ENCODE peak calls at places on chromosomes 2 and 18, in nine cellular contexts. One of them, this sample, is unnamed.
A peak's percentile ranks its signal among the peaks of the same experiment; 100 is the strongest.

GRCh38 chr2:163794635-163795034 is 58.8 kb upstream of the FIGN start:
- DNase-seq in left lung: no peak
- DNase-seq in tibial artery: no peak
- DNase-seq in aorta: no peak
- DNase-seq in SJSA1: no peak
- DNase-seq in HCT116: no peak
- DNase-seq in cardiac muscle cell: peak; percentile 16
- DNase-seq in transverse colon: no peak
- DNase-seq in psoas muscle: no peak
- DNase-seq in this sample: no peak

GRCh38 chr2:10254373-10255188 is 48.1 kb upstream of the HPCAL1 start:
- DNase-seq in left lung: peak; percentile 29
- DNase-seq in SJSA1: no peak
- DNase-seq in psoas muscle: no peak
- DNase-seq in aorta: peak; percentile 50
- DNase-seq in transverse colon: no peak
- DNase-seq in cardiac muscle cell: no peak
- DNase-seq in tibial artery: peak; percentile 43
- DNase-seq in HCT116: no peak
- DNase-seq in this sample: no peak

GRCh38 chr2:232415138-232415690 is 8.6 kb downstream of the ALPG start:
- DNase-seq in aorta: no peak
- DNase-seq in cardiac muscle cell: no peak
- DNase-seq in tibial artery: peak; percentile 55
- DNase-seq in left lung: no peak
- DNase-seq in SJSA1: no peak
- DNase-seq in HCT116: no peak
- DNase-seq in transverse colon: no peak
- DNase-seq in psoas muscle: no peak
- DNase-seq in this sample: no peak

GRCh38 chr2:201411421-201411820 is 39.8 kb downstream of the TRAK2 start:
- DNase-seq in tibial artery: no peak
- DNase-seq in cardiac muscle cell: peak; percentile 53
- DNase-seq in aorta: no peak
- DNase-seq in psoas muscle: no peak
- DNase-seq in HCT116: no peak
- DNase-seq in transverse colon: no peak
- DNase-seq in left lung: no peak
- DNase-seq in SJSA1: no peak
- DNase-seq in this sample: no peak

GRCh38 chr18:9925369-9925768 is 11.6 kb downstream of the VAPA start:
- DNase-seq in transverse colon: no peak
- DNase-seq in aorta: no peak
- DNase-seq in SJSA1: no peak
- DNase-seq in cardiac muscle cell: peak; percentile 35
- DNase-seq in tibial artery: no peak
- DNase-seq in HCT116: no peak
- DNase-seq in psoas muscle: no peak
- DNase-seq in left lung: no peak
- DNase-seq in this sample: peak; percentile 59

GRCh38 chr2:75589344-75590105 is 28.8 kb upstream of the EVA1A start:
- DNase-seq in left lung: no peak
- DNase-seq in aorta: no peak
- DNase-seq in cardiac muscle cell: peak; percentile 62
- DNase-seq in HCT116: no peak
- DNase-seq in psoas muscle: no peak
- DNase-seq in transverse colon: no peak
- DNase-seq in SJSA1: no peak
- DNase-seq in tibial artery: no peak
- DNase-seq in this sample: no peak

GRCh38 chr2:15733867-15734765 is 142.4 kb downstream of the DDX1 start:
- DNase-seq in left lung: peak; percentile 50
- DNase-seq in psoas muscle: no peak
- DNase-seq in transverse colon: no peak
- DNase-seq in cardiac muscle cell: peak; percentile 61
- DNase-seq in tibial artery: no peak
- DNase-seq in aorta: no peak
- DNase-seq in SJSA1: no peak
- DNase-seq in HCT116: no peak
- DNase-seq in this sample: peak; percentile 52

GRCh38 chr2:238108423-238109201 is 8.5 kb downstream of the ESPNL start:
- DNase-seq in psoas muscle: peak; percentile 20
- DNase-seq in tibial artery: peak; percentile 58
- DNase-seq in transverse colon: peak; percentile 38
- DNase-seq in HCT116: no peak
- DNase-seq in cardiac muscle cell: no peak
- DNase-seq in left lung: peak; percentile 32
- DNase-seq in SJSA1: no peak
- DNase-seq in aorta: no peak
- DNase-seq in this sample: no peak

GRCh38 chr2:239186958-239187357 is 213.9 kb downstream of the HDAC4 start:
- DNase-seq in aorta: peak; percentile 67
- DNase-seq in tibial artery: no peak
- DNase-seq in SJSA1: peak; percentile 22
- DNase-seq in left lung: peak; percentile 9
- DNase-seq in cardiac muscle cell: no peak
- DNase-seq in transverse colon: peak; percentile 3
- DNase-seq in psoas muscle: no peak
- DNase-seq in HCT116: no peak
- DNase-seq in this sample: no peak

GRCh38 chr2:10297191-10297700 is 5.5 kb upstream of the HPCAL1 start:
- DNase-seq in HCT116: no peak
- DNase-seq in cardiac muscle cell: peak; percentile 42
- DNase-seq in aorta: peak; percentile 70
- DNase-seq in psoas muscle: no peak
- DNase-seq in SJSA1: no peak
- DNase-seq in tibial artery: no peak
- DNase-seq in transverse colon: no peak
- DNase-seq in left lung: no peak
- DNase-seq in this sample: no peak

GRCh38 chr2:195819276-195819675 is 162.2 kb downstream of the SLC39A10 start:
- DNase-seq in transverse colon: no peak
- DNase-seq in SJSA1: no peak
- DNase-seq in cardiac muscle cell: no peak
- DNase-seq in psoas muscle: no peak
- DNase-seq in tibial artery: no peak
- DNase-seq in aorta: no peak
- DNase-seq in left lung: no peak
- DNase-seq in HCT116: no peak
- DNase-seq in this sample: no peak

GRCh38 chr18:45666006-45666405 is 50.7 kb downstream of the SLC14A2 start:
- DNase-seq in transverse colon: no peak
- DNase-seq in SJSA1: no peak
- DNase-seq in tibial artery: no peak
- DNase-seq in HCT116: no peak
- DNase-seq in left lung: no peak
- DNase-seq in psoas muscle: no peak
- DNase-seq in aorta: no peak
- DNase-seq in cardiac muscle cell: no peak
- DNase-seq in this sample: peak; percentile 5

GRCh38 chr2:121947681-121948080 is 192.2 kb downstream of the TSN start:
- DNase-seq in left lung: no peak
- DNase-seq in tibial artery: no peak
- DNase-seq in transverse colon: no peak
- DNase-seq in psoas muscle: no peak
- DNase-seq in HCT116: no peak
- DNase-seq in aorta: no peak
- DNase-seq in SJSA1: no peak
- DNase-seq in cardiac muscle cell: no peak
- DNase-seq in this sample: no peak
- H3K36me3 ChIP-seq in left lung: no peaks in the 10 kb centered on the region
- H3K36me3 ChIP-seq in tibial artery: no peaks in the 10 kb centered on the region
- H3K36me3 ChIP-seq in transverse colon: no peaks in the 10 kb centered on the region
- H3K36me3 ChIP-seq in psoas muscle: no peaks in the 10 kb centered on the region
- H3K36me3 ChIP-seq in HCT116: no peaks in the 10 kb centered on the region
- H3K36me3 ChIP-seq in aorta: no peaks in the 10 kb centered on the region
- H3K36me3 ChIP-seq in SJSA1: no peaks in the 10 kb centered on the region
- H3K36me3 ChIP-seq in cardiac muscle cell: no peaks in the 10 kb centered on the region
- H3K36me3 ChIP-seq in this sample: no peaks in the 10 kb centered on the region

DNA sequence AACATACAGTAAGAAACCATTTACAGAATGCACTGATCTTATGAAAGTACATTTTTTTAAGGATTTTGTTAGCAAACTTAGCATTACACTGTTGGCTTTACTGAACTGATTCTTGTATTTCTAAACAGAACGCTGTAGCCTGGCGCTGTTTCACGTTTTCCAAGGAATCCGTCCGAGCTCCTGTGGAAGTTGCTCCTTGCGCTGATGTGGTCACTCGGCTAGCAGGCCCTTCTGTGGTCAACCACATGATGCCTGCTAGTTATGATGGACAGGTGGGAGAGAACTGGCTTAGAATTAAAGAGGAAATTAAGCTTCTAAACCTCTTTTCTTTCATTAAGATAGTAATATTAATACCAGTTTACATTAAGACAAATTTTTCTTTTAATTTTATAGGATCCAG is 76.8 kb downstream of the CEP192 start:
- DNase-seq in HCT116: no peak
- DNase-seq in aorta: no peak
- DNase-seq in psoas muscle: no peak
- DNase-seq in left lung: no peak
- DNase-seq in cardiac muscle cell: no peak
- DNase-seq in SJSA1: no peak
- DNase-seq in tibial artery: no peak
- DNase-seq in transverse colon: no peak
- DNase-seq in this sample: no peak
- H3K36me3 ChIP-seq in HCT116: peaks cover 65% of the 10 kb centered on the region
- H3K36me3 ChIP-seq in aorta: peaks cover 7% of the 10 kb centered on the region
- H3K36me3 ChIP-seq in psoas muscle: peaks cover 62% of the 10 kb centered on the region
- H3K36me3 ChIP-seq in left lung: peaks cover 83% of the 10 kb centered on the region
- H3K36me3 ChIP-seq in cardiac muscle cell: peaks cover 51% of the 10 kb centered on the region
- H3K36me3 ChIP-seq in SJSA1: peaks cover 79% of the 10 kb centered on the region
- H3K36me3 ChIP-seq in tibial artery: peaks cover 62% of the 10 kb centered on the region
- H3K36me3 ChIP-seq in transverse colon: no peaks in the 10 kb centered on the region
- H3K36me3 ChIP-seq in this sample: peaks cover 15% of the 10 kb centered on the region

GRCh38 chr2:86123328-86123727 is 17.3 kb downstream of the PTCD3 start:
- DNase-seq in cardiac muscle cell: no peak
- DNase-seq in SJSA1: no peak
- DNase-seq in HCT116: no peak
- DNase-seq in psoas muscle: no peak
- DNase-seq in left lung: no peak
- DNase-seq in tibial artery: no peak
- DNase-seq in aorta: no peak
- DNase-seq in transverse colon: no peak
- DNase-seq in this sample: no peak
- H3K36me3 ChIP-seq in cardiac muscle cell: peaks cover 91% of the 10 kb centered on the region
- H3K36me3 ChIP-seq in SJSA1: peaks cover 95% of the 10 kb centered on the region
- H3K36me3 ChIP-seq in HCT116: peaks cover 79% of the 10 kb centered on the region
- H3K36me3 ChIP-seq in psoas muscle: peaks cover 100% of the 10 kb centered on the region
- H3K36me3 ChIP-seq in left lung: peaks cover 100% of the 10 kb centered on the region
- H3K36me3 ChIP-seq in tibial artery: peaks cover 100% of the 10 kb centered on the region
- H3K36me3 ChIP-seq in aorta: peaks cover 13% of the 10 kb centered on the region
- H3K36me3 ChIP-seq in transverse colon: peaks cover 3% of the 10 kb centered on the region
- H3K36me3 ChIP-seq in this sample: peaks cover 37% of the 10 kb centered on the region

GRCh38 chr2:241606186-241606585 is 30.8 kb downstream of the THAP4 start:
- DNase-seq in psoas muscle: no peak
- DNase-seq in tibial artery: no peak
- DNase-seq in SJSA1: no peak
- DNase-seq in transverse colon: no peak
- DNase-seq in HCT116: no peak
- DNase-seq in cardiac muscle cell: no peak
- DNase-seq in left lung: no peak
- DNase-seq in aorta: no peak
- DNase-seq in this sample: no peak

GRCh38 chr2:241607162-241607885 is 29.6 kb downstream of the THAP4 start:
- DNase-seq in cardiac muscle cell: no peak
- DNase-seq in left lung: no peak
- DNase-seq in HCT116: no peak
- DNase-seq in transverse colon: no peak
- DNase-seq in tibial artery: no peak
- DNase-seq in SJSA1: no peak
- DNase-seq in aorta: peak; percentile 68
- DNase-seq in psoas muscle: no peak
- DNase-seq in this sample: no peak

GRCh38 chr2:241601841-241602240 is 35.1 kb downstream of the THAP4 start:
- DNase-seq in left lung: no peak
- DNase-seq in tibial artery: no peak
- DNase-seq in transverse colon: no peak
- DNase-seq in psoas muscle: no peak
- DNase-seq in SJSA1: no peak
- DNase-seq in cardiac muscle cell: no peak
- DNase-seq in HCT116: no peak
- DNase-seq in aorta: no peak
- DNase-seq in this sample: no peak

GRCh38 chr2:241602720-241603119 is 34.2 kb downstream of the THAP4 start:
- DNase-seq in psoas muscle: no peak
- DNase-seq in left lung: no peak
- DNase-seq in aorta: no peak
- DNase-seq in transverse colon: no peak
- DNase-seq in tibial artery: no peak
- DNase-seq in SJSA1: no peak
- DNase-seq in HCT116: no peak
- DNase-seq in cardiac muscle cell: no peak
- DNase-seq in this sample: no peak

GRCh38 chr2:241603686-241604085 is 33.3 kb downstream of the THAP4 start:
- DNase-seq in aorta: no peak
- DNase-seq in SJSA1: no peak
- DNase-seq in HCT116: no peak
- DNase-seq in tibial artery: no peak
- DNase-seq in cardiac muscle cell: no peak
- DNase-seq in left lung: no peak
- DNase-seq in transverse colon: no peak
- DNase-seq in psoas muscle: no peak
- DNase-seq in this sample: no peak
- H3K36me3 ChIP-seq in aorta: peaks cover 5% of the 10 kb centered on the region
- H3K36me3 ChIP-seq in SJSA1: peaks cover 53% of the 10 kb centered on the region
- H3K36me3 ChIP-seq in HCT116: peaks cover 21% of the 10 kb centered on the region
- H3K36me3 ChIP-seq in tibial artery: peaks cover 86% of the 10 kb centered on the region
- H3K36me3 ChIP-seq in cardiac muscle cell: peaks cover 36% of the 10 kb centered on the region
- H3K36me3 ChIP-seq in left lung: peaks cover 74% of the 10 kb centered on the region
- H3K36me3 ChIP-seq in transverse colon: no peaks in the 10 kb centered on the region
- H3K36me3 ChIP-seq in psoas muscle: peaks cover 75% of the 10 kb centered on the region
- H3K36me3 ChIP-seq in this sample: peaks cover 18% of the 10 kb centered on the region

DNA sequence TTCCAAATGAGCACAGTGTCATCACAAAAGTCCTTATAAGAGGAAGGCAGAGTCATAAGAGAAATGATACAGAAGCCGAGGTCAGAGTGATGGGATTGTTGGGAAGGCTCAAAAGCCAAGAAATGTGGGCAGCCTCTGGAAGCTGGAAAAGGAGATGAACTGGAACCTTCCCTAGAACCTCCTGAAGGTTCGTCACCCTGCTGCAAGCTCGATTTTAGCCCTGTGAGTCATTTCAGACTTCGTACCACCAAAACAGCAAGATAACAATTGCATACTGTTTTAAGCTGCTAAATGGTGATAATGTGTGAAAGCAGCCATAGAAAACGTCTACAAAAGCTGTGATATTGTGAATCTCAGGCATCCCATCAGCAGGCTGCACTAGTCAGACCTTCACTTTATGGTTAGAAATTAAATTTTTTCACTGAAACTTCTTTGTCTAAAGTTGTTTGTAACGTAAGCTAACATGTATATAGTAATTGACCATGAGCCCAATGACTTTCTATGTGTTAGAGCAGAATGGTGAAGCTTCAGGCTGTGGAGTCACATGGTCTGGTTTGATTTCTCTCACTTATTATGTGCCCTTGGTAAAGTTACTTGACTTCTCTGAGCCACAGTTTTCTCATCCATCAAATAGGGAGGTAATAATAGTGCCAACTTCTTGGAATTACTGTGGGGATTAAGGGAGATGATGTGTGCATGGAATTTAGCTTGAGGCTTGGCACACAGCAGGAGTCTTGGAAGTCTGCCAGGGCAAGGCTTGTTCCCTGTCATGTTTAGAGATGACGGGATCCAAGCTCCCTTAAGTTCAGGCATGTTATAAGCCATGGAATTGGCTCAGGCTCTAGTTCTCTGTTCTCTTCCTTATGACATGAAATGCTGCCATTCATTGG is 132.0 kb upstream of the CCDC195 start:
- DNase-seq in tibial artery: peak; percentile 76
- DNase-seq in left lung: no peak
- DNase-seq in transverse colon: no peak
- DNase-seq in aorta: peak; percentile 82
- DNase-seq in SJSA1: peak; percentile 60
- DNase-seq in cardiac muscle cell: peak; percentile 95
- DNase-seq in psoas muscle: no peak
- DNase-seq in HCT116: peak; percentile 60
- DNase-seq in this sample: peak; percentile 38
- H3K36me3 ChIP-seq in tibial artery: peaks cover 25% of the 10 kb centered on the region
- H3K36me3 ChIP-seq in left lung: peaks cover 66% of the 10 kb centered on the region
- H3K36me3 ChIP-seq in transverse colon: no peaks in the 10 kb centered on the region
- H3K36me3 ChIP-seq in aorta: peaks cover 2% of the 10 kb centered on the region
- H3K36me3 ChIP-seq in SJSA1: peaks cover 42% of the 10 kb centered on the region
- H3K36me3 ChIP-seq in cardiac muscle cell: no peaks in the 10 kb centered on the region
- H3K36me3 ChIP-seq in psoas muscle: no peaks in the 10 kb centered on the region
- H3K36me3 ChIP-seq in HCT116: no peaks in the 10 kb centered on the region
- H3K36me3 ChIP-seq in this sample: peaks cover 6% of the 10 kb centered on the region